ENCODE peak calls at places on chromosomes 1 and 21, in ten cellular contexts. A is pancreas, I is kidney, Y is GM23338, G is ovary, N is transverse colon, B is fibroblast of the aortic adventitia, R is endodermal cell, L is left ventricle myocardium inferior, T is heart left ventricle. C is an unnamed sample.

GRCh38 chr1:51234721-51235425 is 1.2 kb upstream of the RNF11 start:
- DNase-seq in A (peak), I (peak), Y (no peak), G (peak), N (peak), B (no peak), R (peak), L (peak), T (peak), C (peak)

GRCh38 chr1:42936309-42937078 is 22.2 kb downstream of the SLC2A1 start:
- DNase-seq in A (no peak), I (peak), Y (no peak), G (peak), N (peak), B (peak), R (peak), L (no peak), T (no peak), C (peak)

GRCh38 chr1:21665711-21666571 is 3.2 kb downstream of the RAP1GAP start:
- DNase-seq in A (no peak), I (no peak), Y (no peak), G (no peak), N (no peak), B (peak), R (peak), L (peak), T (peak), C (peak)

GRCh38 chr1:66464356-66464755 is 69.6 kb upstream of the SGIP1 start:
- DNase-seq in A (no peak), I (no peak), Y (no peak), G (no peak), N (no peak), B (no peak), R (no peak), L (no peak), T (no peak), C (no peak)

GRCh38 chr1:8429549-8430105 is 111.7 kb downstream of the SLC45A1 start:
- DNase-seq in A (no peak), I (no peak), Y (no peak), G (no peak), N (no peak), B (no peak), R (no peak), L (no peak), T (no peak), C (no peak)

GRCh38 chr21:44907225-44907965 is 13.3 kb downstream of the ITGB2 start:
- DNase-seq in A (no peak), I (no peak), Y (no peak), G (no peak), N (no peak), B (no peak), R (peak), L (no peak), T (no peak), C (no peak)

GRCh38 chr1:230292739-230293720 is 133.1 kb downstream of the PGBD5 start:
- DNase-seq in A (no peak), I (no peak), Y (no peak), G (peak), N (no peak), B (no peak), R (no peak), L (no peak), T (no peak), C (no peak)

GRCh38 chr21:42401164-42401563 is 2.5 kb upstream of the UBASH3A start:
- DNase-seq in A (no peak), I (no peak), Y (no peak), G (no peak), N (no peak), B (peak), R (no peak), L (no peak), T (no peak), C (peak)

GRCh38 chr1:178031856-178032320 is 62.0 kb upstream of the RASAL2 start:
- DNase-seq in A (peak), I (peak), Y (peak), G (peak), N (peak), B (peak), R (peak), L (peak), T (peak), C (peak)

GRCh38 chr1:178684542-178685000 is 40.5 kb upstream of the RALGPS2 start:
- DNase-seq in A (no peak), I (no peak), Y (no peak), G (no peak), N (no peak), B (peak), R (no peak), L (no peak), T (no peak), C (peak)

GRCh38 chr1:36256558-36257374 is 32.5 kb downstream of the THRAP3 start:
- DNase-seq in A (no peak), I (no peak), Y (no peak), G (no peak), N (no peak), B (no peak), R (no peak), L (no peak), T (no peak), C (no peak)

GRCh38 chr1:230268371-230269170 is 157.6 kb downstream of the PGBD5 start:
- DNase-seq in A (no peak), I (no peak), Y (peak), G (peak), N (peak), B (peak), R (peak), L (no peak), T (no peak), C (peak)

GRCh38 chr1:30887485-30888315 is 20.9 kb downstream of the SDC3 start:
- DNase-seq in A (no peak), I (no peak), Y (no peak), G (no peak), N (no peak), B (peak), R (peak), L (no peak), T (no peak), C (peak)

GRCh38 chr1:112444269-112444668 is 48.3 kb downstream of the CTTNBP2NL start:
- DNase-seq in A (no peak), I (no peak), Y (no peak), G (no peak), N (no peak), B (peak), R (no peak), L (no peak), T (no peak), C (no peak)

GRCh38 chr1:61264825-61265242 is 182.5 kb downstream of the NFIA start:
- DNase-seq in A (no peak), I (no peak), Y (no peak), G (no peak), N (no peak), B (no peak), R (no peak), L (no peak), T (no peak), C (no peak)

GRCh38 chr1:21933397-21934248 is 3.5 kb downstream of the HSPG2 start:
- DNase-seq in A (peak), I (peak), Y (peak), G (peak), N (peak), B (no peak), R (peak), L (peak), T (peak), C (peak)

GRCh38 chr1:156489166-156489934 is 11.2 kb downstream of the MEF2D start:
- DNase-seq in A (no peak), I (no peak), Y (peak), G (peak), N (no peak), B (no peak), R (peak), L (peak), T (peak), C (no peak)

GRCh38 chr1:231611851-231612250 is 14.7 kb upstream of the DISC1 start:
- DNase-seq in A (no peak), I (no peak), Y (no peak), G (no peak), N (no peak), B (no peak), R (no peak), L (no peak), T (no peak), C (no peak)

GRCh38 chr21:37462087-37462861 is 95.7 kb downstream of the DYRK1A start:
- DNase-seq in A (no peak), I (no peak), Y (peak), G (no peak), N (no peak), B (no peak), R (no peak), L (no peak), T (no peak), C (no peak)

GRCh38 chr1:53381790-53382401 is 54.0 kb upstream of the LRP8 start:
- DNase-seq in A (no peak), I (peak), Y (no peak), G (no peak), N (no peak), B (peak), R (no peak), L (no peak), T (peak), C (peak)

GRCh38 chr1:109609881-109610280 is 9.5 kb downstream of the GNAT2 start:
- DNase-seq in A (no peak), I (no peak), Y (no peak), G (no peak), N (no peak), B (no peak), R (no peak), L (no peak), T (no peak), C (no peak)

GRCh38 chr1:7579016-7579415 is 192.1 kb upstream of the VAMP3 start:
- DNase-seq in A (no peak), I (peak), Y (no peak), G (peak), N (no peak), B (no peak), R (no peak), L (no peak), T (peak), C (no peak)

GRCh38 chr1:62280150-62280549 is 39.1 kb downstream of the KANK4 start:
- DNase-seq in A (no peak), I (peak), Y (no peak), G (no peak), N (no peak), B (no peak), R (no peak), L (no peak), T (peak), C (no peak)

GRCh38 chr1:204263240-204263848 is 49.6 kb upstream of the GOLT1A start:
- DNase-seq in A (peak), I (peak), Y (no peak), G (no peak), N (no peak), B (no peak), R (no peak), L (no peak), T (no peak), C (no peak)

GRCh38 chr1:247338723-247339270 is 7.1 kb upstream of the ZNF496 start:
- DNase-seq in A (no peak), I (no peak), Y (no peak), G (no peak), N (no peak), B (peak), R (no peak), L (no peak), T (no peak), C (no peak)

GRCh38 chr1:44819594-44820327 is 11.4 kb downstream of the BTBD19 start:
- DNase-seq in A (peak), I (peak), Y (peak), G (peak), N (peak), B (peak), R (peak), L (peak), T (peak), C (peak)

GRCh38 chr1:216119600-216119999 is 303.6 kb downstream of the USH2A start:
- DNase-seq in A (no peak), I (no peak), Y (peak), G (no peak), N (no peak), B (peak), R (no peak), L (no peak), T (no peak), C (peak)

GRCh38 chr1:192831706-192832355 is 23.0 kb downstream of the RGS2 start:
- DNase-seq in A (no peak), I (no peak), Y (no peak), G (no peak), N (no peak), B (peak), R (no peak), L (no peak), T (no peak), C (peak)

GRCh38 chr1:169491845-169492281 is 6.1 kb upstream of the SLC19A2 start:
- DNase-seq in A (no peak), I (no peak), Y (no peak), G (no peak), N (no peak), B (no peak), R (no peak), L (no peak), T (no peak), C (no peak)

GRCh38 chr21:28421716-28422480 is 570.8 kb downstream of the LTN1 start:
- DNase-seq in A (no peak), I (no peak), Y (no peak), G (no peak), N (no peak), B (peak), R (no peak), L (no peak), T (no peak), C (peak)

GRCh38 chr1:39494671-39495410 is 3.4 kb downstream of the BMP8A start:
- DNase-seq in A (no peak), I (no peak), Y (no peak), G (no peak), N (no peak), B (no peak), R (no peak), L (no peak), T (no peak), C (no peak)

GRCh38 chr1:39501666-39502065 is 10.2 kb downstream of the BMP8A start:
- DNase-seq in A (no peak), I (no peak), Y (no peak), G (no peak), N (no peak), B (peak), R (no peak), L (no peak), T (no peak), C (peak)

GRCh38 chr1:39497570-39497969 is 6.1 kb downstream of the BMP8A start:
- DNase-seq in A (no peak), I (no peak), Y (no peak), G (no peak), N (no peak), B (no peak), R (no peak), L (no peak), T (no peak), C (no peak)

GRCh38 chr1:39500862-39501389 is 9.5 kb downstream of the BMP8A start:
- DNase-seq in A (no peak), I (no peak), Y (no peak), G (no peak), N (no peak), B (no peak), R (no peak), L (no peak), T (no peak), C (no peak)

GRCh38 chr1:39499668-39500067 is 8.2 kb downstream of the BMP8A start:
- DNase-seq in A (no peak), I (peak), Y (no peak), G (peak), N (peak), B (no peak), R (no peak), L (peak), T (peak), C (no peak)
- H3K4me3 ChIP-seq in A (no peak), I (no peak), Y (no peak), G (no peak), N (no peak), B (no peak), R (no peak), L (no peak), T (no peak), C (no peak)

DNA sequence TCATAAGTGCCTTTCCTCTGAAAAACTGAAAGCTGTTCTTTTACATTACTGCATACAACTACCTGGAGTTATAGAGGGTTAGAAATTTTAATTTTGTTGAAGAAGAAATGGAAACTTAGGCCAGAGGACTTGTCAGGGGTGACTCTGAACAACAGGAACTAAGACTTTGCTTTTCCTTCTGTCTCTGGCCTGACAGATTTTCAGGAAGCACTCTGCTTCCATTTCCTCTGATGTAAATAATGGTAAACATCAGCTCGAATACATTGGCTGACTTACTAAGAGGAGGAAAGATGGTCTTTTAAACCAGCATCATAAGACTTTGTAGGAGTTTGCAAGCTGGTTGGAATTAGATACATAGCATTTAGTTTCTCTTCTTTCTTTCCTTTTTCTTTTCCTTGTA is 27.1 kb upstream of the PLEKHM2 start:
- DNase-seq in A (no peak), I (no peak), Y (no peak), G (no peak), N (no peak), B (no peak), R (no peak), L (no peak), T (no peak), C (no peak)
- TF ChIP-seq CTCF in A (no peak), I (no peak), Y (no peak), G (no peak), N (no peak), B (no peak), R (no peak), L (no peak), T (no peak), C (no peak)

GRCh38 chr1:24415334-24415909 is at the start of gene NIPAL3:
- DNase-seq in A (peak), I (peak), Y (peak), G (peak), N (peak), B (peak), R (peak), L (peak), T (peak), C (peak)
- H3K4me3 ChIP-seq in A (peak), I (peak), Y (peak), G (peak), N (peak), B (peak), R (peak), L (peak), T (peak), C (peak)

DNA sequence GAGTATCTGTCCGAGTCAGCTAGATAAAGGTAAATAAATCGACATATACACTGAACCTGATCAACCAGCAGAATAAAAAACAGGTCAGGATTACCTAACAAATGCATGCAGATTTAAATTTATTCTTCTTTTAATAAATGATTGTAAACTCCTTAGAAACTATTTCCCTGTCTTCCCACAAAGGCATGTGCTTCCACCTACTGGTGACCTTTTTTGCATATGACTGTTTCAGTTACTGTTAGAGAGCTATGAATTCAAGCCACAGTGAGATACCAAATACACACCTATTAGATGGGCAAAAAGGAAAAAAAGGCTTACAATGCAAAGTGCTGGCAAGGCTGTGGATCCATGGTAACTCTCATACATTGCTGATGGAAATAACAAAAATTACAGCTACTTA is 957.4 kb upstream of the NCAM2 start:
- DNase-seq in A (no peak), I (no peak), Y (peak), G (no peak), N (no peak), B (no peak), R (no peak), L (no peak), T (no peak), C (peak)
- TF ChIP-seq CTCF in A (no peak), I (no peak), Y (peak), G (no peak), N (peak), B (no peak), R (peak), L (peak), T (peak), C (no peak)